ENCODE peak calls at places on chromosomes 5 and 9, in seven cellular contexts. Q is neuronal stem cell, I is IMR-90, S is H9, E is mesenchymal stem cell, P is H1, A is mesendoderm. H is an unnamed sample.

GRCh38 chr9:137422668-137423000 is 328 bp downstream of the EXD3 start:
- DNase-seq in Q (no peak), I (no peak), S (peak), E (peak), P (peak), A (peak), H (peak)

GRCh38 chr5:137286025-137286610 is 213.0 kb downstream of the SPOCK1 start:
- DNase-seq in Q (no peak), I (peak), S (no peak), E (no peak), P (no peak), A (no peak), H (no peak)

GRCh38 chr5:102760815-102761214 is 5.7 kb downstream of the PAM start:
- DNase-seq in Q (no peak), I (peak), S (no peak), E (peak), P (no peak), A (no peak), H (no peak)

GRCh38 chr5:145934276-145934675 is 2.1 kb upstream of the SH3RF2 start:
- DNase-seq in Q (no peak), I (no peak), S (no peak), E (no peak), P (no peak), A (no peak), H (no peak)

GRCh38 chr9:112443200-112443599 is 43.4 kb upstream of the KIAA1958 start:
- DNase-seq in Q (no peak), I (peak), S (no peak), E (peak), P (no peak), A (peak), H (peak)

GRCh38 chr9:34501889-34502425 is 20.8 kb downstream of the ENHO start:
- DNase-seq in Q (no peak), I (peak), S (peak), E (no peak), P (no peak), A (peak), H (no peak)

GRCh38 chr9:92989561-92989960 is 42.2 kb downstream of the FGD3 start:
- DNase-seq in Q (no peak), I (no peak), S (peak), E (no peak), P (no peak), A (peak), H (peak)

GRCh38 chr5:10077721-10078551 is 171.8 kb downstream of the ATPSCKMT start:
- DNase-seq in Q (no peak), I (peak), S (no peak), E (no peak), P (no peak), A (no peak), H (peak)

GRCh38 chr9:35603506-35603985 is 1.5 kb upstream of the TESK1 start:
- DNase-seq in Q (no peak), I (peak), S (no peak), E (no peak), P (peak), A (no peak), H (peak)

GRCh38 chr5:3601929-3602712 is 6.5 kb downstream of the IRX1 start:
- DNase-seq in Q (no peak), I (no peak), S (no peak), E (no peak), P (peak), A (peak), H (no peak)

GRCh38 chr9:72982161-72982799 is 29.4 kb upstream of the ALDH1A1 start:
- DNase-seq in Q (no peak), I (no peak), S (no peak), E (no peak), P (no peak), A (no peak), H (peak)

GRCh38 chr5:171092194-171092593 is 216.9 kb upstream of the TLX3 start:
- DNase-seq in Q (no peak), I (peak), S (no peak), E (peak), P (no peak), A (peak), H (peak)

GRCh38 chr9:121572581-121572980 is 72.9 kb upstream of the GGTA1 start:
- DNase-seq in Q (no peak), I (no peak), S (no peak), E (no peak), P (no peak), A (no peak), H (no peak)

GRCh38 chr9:121574771-121575519 is 75.3 kb upstream of the GGTA1 start:
- DNase-seq in Q (no peak), I (no peak), S (no peak), E (no peak), P (no peak), A (no peak), H (no peak)

GRCh38 chr9:121576281-121577075 is 75.0 kb upstream of the DAB2IP start:
- DNase-seq in Q (no peak), I (no peak), S (no peak), E (no peak), P (no peak), A (peak), H (no peak)

GRCh38 chr9:121573717-121574485 is 74.3 kb upstream of the GGTA1 start:
- DNase-seq in Q (no peak), I (no peak), S (no peak), E (no peak), P (no peak), A (no peak), H (no peak)

GRCh38 chr9:121577201-121577600 is 74.2 kb upstream of the DAB2IP start:
- DNase-seq in Q (no peak), I (no peak), S (no peak), E (no peak), P (no peak), A (no peak), H (no peak)
- H4K8ac ChIP-seq in Q (no peak), I (no peak), S (no peak), E (no peak), P (no peak), A (no peak), H (no peak)

GRCh38 chr5:150614651-150615040 is 25.8 kb upstream of the SYNPO start:
- DNase-seq in Q (no peak), I (no peak), S (no peak), E (no peak), P (no peak), A (no peak), H (no peak)
- H4K8ac ChIP-seq in Q (no peak), I (no peak), S (no peak), E (no peak), P (no peak), A (no peak), H (no peak)

GRCh38 chr9:100120286-100120685 is 21.2 kb downstream of the INVS start:
- DNase-seq in Q (no peak), I (no peak), S (no peak), E (no peak), P (no peak), A (no peak), H (no peak)
- H4K8ac ChIP-seq in Q (no peak), I (no peak), S (no peak), E (no peak), P (no peak), A (no peak), H (no peak)

GRCh38 chr5:138936225-138936967 is 61.3 kb upstream of the LRRTM2 start:
- DNase-seq in Q (no peak), I (no peak), S (no peak), E (no peak), P (no peak), A (peak), H (peak)

GRCh38 chr5:138934971-138935370 is 59.8 kb upstream of the LRRTM2 start:
- DNase-seq in Q (no peak), I (no peak), S (no peak), E (no peak), P (no peak), A (no peak), H (no peak)

GRCh38 chr5:138936968-138937345 is 61.8 kb upstream of the LRRTM2 start:
- DNase-seq in Q (no peak), I (no peak), S (no peak), E (no peak), P (no peak), A (no peak), H (no peak)

GRCh38 chr5:138933522-138934290 is 58.6 kb upstream of the LRRTM2 start:
- DNase-seq in Q (no peak), I (no peak), S (no peak), E (no peak), P (no peak), A (no peak), H (no peak)

GRCh38 chr5:138935466-138935865 is 60.3 kb upstream of the LRRTM2 start:
- DNase-seq in Q (no peak), I (no peak), S (no peak), E (no peak), P (no peak), A (no peak), H (no peak)
- H4K8ac ChIP-seq in Q (no peak), I (no peak), S (no peak), E (no peak), P (no peak), A (no peak), H (no peak)